ENCODE peak calls at places on chromosomes 6 and 20, in six cellular contexts. W is ascending aorta; R is CD8-positive, alpha-beta T cell; U is effector memory CD4-positive, alpha-beta T cell; D is IMR-90; K is cardiac muscle cell. A is an unnamed sample.
A peak's percentile ranks its signal among the peaks of the same experiment; 100 is the strongest.

GRCh38 chr6:30641048-30641447 is 5.9 kb upstream of the C6orf136 start:
- DNase-seq in R (no peak), K (no peak), U (no peak), W (no peak), D (no peak), A (no peak)

GRCh38 chr6:6676910-6677441 is 88.5 kb downstream of the LY86 start:
- DNase-seq in U (peak; percentile 30), R (peak; percentile 80), W (peak; percentile 85), D (peak; percentile 69), K (peak; percentile 82), A (peak; percentile 68)

GRCh38 chr20:51275816-51276215 is 252.9 kb upstream of the KCNG1 start:
- DNase-seq in D (peak; percentile 39), R (no peak), U (no peak), K (peak; percentile 81), W (no peak), A (no peak)

GRCh38 chr20:60334936-60335335 is 376.7 kb downstream of the CDH26 start:
- DNase-seq in U (no peak), K (no peak), D (no peak), W (no peak), R (no peak), A (no peak)

GRCh38 chr20:50913976-50914375 is 17.3 kb downstream of the ADNP start:
- DNase-seq in D (peak; percentile 88), U (no peak), R (no peak), K (peak; percentile 82), W (no peak), A (no peak)

GRCh38 chr20:8997720-8998119 is 71.2 kb upstream of the PLCB4 start:
- DNase-seq in W (no peak), R (no peak), D (no peak), U (no peak), K (no peak), A (no peak)

GRCh38 chr6:13924146-13924948 is 405 bp upstream of the RNF182 start:
- DNase-seq in U (peak; percentile 6), D (peak; percentile 36), K (peak; percentile 57), R (no peak), W (peak; percentile 63), A (peak; percentile 27)

GRCh38 chr6:170476360-170476759 is 76.7 kb downstream of the PSMB1 start:
- DNase-seq in D (no peak), W (no peak), K (no peak), R (no peak), U (no peak), A (no peak)

GRCh38 chr20:50371878-50372769 is 138.1 kb upstream of the PTPN1 start:
- DNase-seq in W (no peak), K (no peak), U (no peak), D (peak; percentile 27), R (no peak), A (no peak)

GRCh38 chr6:39426057-39426592 is 103.6 kb upstream of the KCNK16 start:
- DNase-seq in U (no peak), W (no peak), K (peak; percentile 91), D (peak; percentile 33), R (no peak), A (no peak)

GRCh38 chr20:53763707-53764415 is 170.2 kb upstream of the ZNF217 start:
- DNase-seq in U (no peak), R (no peak), K (peak; percentile 64), D (peak; percentile 58), W (no peak), A (no peak)

GRCh38 chr20:41424546-41424945 is 57.9 kb upstream of the EMILIN3 start:
- DNase-seq in K (peak; percentile 14), D (peak; percentile 13), R (no peak), W (no peak), U (no peak), A (no peak)

GRCh38 chr6:9456241-9456658 is 958.6 kb downstream of the TFAP2A start:
- DNase-seq in K (no peak), R (no peak), D (no peak), U (no peak), W (no peak), A (no peak)

GRCh38 chr6:158628542-158628941 is 16.0 kb downstream of the DYNLT1 start:
- DNase-seq in W (no peak), D (no peak), K (no peak), U (no peak), R (no peak), A (no peak)

GRCh38 chr6:124958759-124959354 is 3.4 kb upstream of the RNF217 start:
- DNase-seq in U (no peak), W (no peak), D (peak; percentile 52), K (peak; percentile 41), R (no peak), A (no peak)

GRCh38 chr6:123570813-123571684 is 65.7 kb downstream of the TRDN start:
- DNase-seq in D (no peak), K (no peak), R (no peak), W (no peak), U (no peak), A (no peak)

GRCh38 chr6:31116661-31117385 is 2.2 kb downstream of the PSORS1C1 start:
- DNase-seq in R (no peak), K (peak; percentile 53), U (no peak), W (no peak), D (no peak), A (no peak)

GRCh38 chr6:73285674-73286283 is 22.8 kb upstream of the KHDC1 start:
- DNase-seq in D (peak; percentile 76), U (no peak), R (no peak), K (peak; percentile 74), W (no peak), A (peak; percentile 13)

GRCh38 chr6:93581371-93581770 is 162.0 kb upstream of the EPHA7 start:
- DNase-seq in D (no peak), R (no peak), U (no peak), K (no peak), W (no peak), A (no peak)

GRCh38 chr6:27890351-27891299 is 21.6 kb downstream of the OR2B2 start:
- DNase-seq in U (peak; percentile 69), R (peak; percentile 71), K (peak; percentile 94), D (peak; percentile 97), W (no peak), A (peak; percentile 86)

GRCh38 chr20:46021361-46022359 is 7.4 kb upstream of the SLC12A5 start:
- DNase-seq in K (peak; percentile 23), R (peak; percentile 49), D (no peak), W (peak; percentile 63), U (peak; percentile 32), A (no peak)

GRCh38 chr20:13863244-13863643 is 78.4 kb downstream of the NDUFAF5 start:
- DNase-seq in R (no peak), W (no peak), K (no peak), D (no peak), U (no peak), A (no peak)

GRCh38 chr6:19719691-19720127 is 117.5 kb upstream of the ID4 start:
- DNase-seq in W (no peak), U (no peak), D (peak; percentile 70), K (peak; percentile 55), R (no peak), A (no peak)

GRCh38 chr6:36821581-36822335 is 17.5 kb downstream of the CPNE5 start:
- DNase-seq in K (no peak), U (no peak), D (no peak), W (no peak), R (no peak), A (no peak)

GRCh38 chr6:2848851-2849250 is 7.2 kb upstream of the SERPINB1 start:
- DNase-seq in D (no peak), W (peak; percentile 55), U (peak; percentile 43), K (no peak), R (peak; percentile 68), A (peak; percentile 72)

GRCh38 chr6:127518710-127519468 is at the start of gene MTCL3:
- DNase-seq in W (no peak), R (peak; percentile 4), D (peak; percentile 63), K (peak; percentile 58), U (no peak), A (no peak)

GRCh38 chr20:32972181-32973076 is 31.8 kb downstream of the SUN5 start:
- DNase-seq in R (peak; percentile 78), U (peak; percentile 84), D (no peak), K (no peak), W (peak; percentile 61), A (peak; percentile 97)

GRCh38 chr6:112882381-112882780 is 535.3 kb downstream of the RFPL4B start:
- DNase-seq in W (no peak), U (no peak), D (no peak), K (no peak), R (no peak), A (no peak)

GRCh38 chr20:48194578-48194977 is 409.3 kb upstream of the SULF2 start:
- DNase-seq in R (no peak), W (no peak), U (no peak), K (no peak), D (no peak), A (no peak)

GRCh38 chr20:56689852-56690485 is 60.9 kb downstream of the TFAP2C start:
- DNase-seq in D (no peak), W (no peak), U (no peak), K (peak; percentile 54), R (no peak), A (no peak)

GRCh38 chr6:73074175-73074574 is 151.1 kb downstream of the KHDC1L start:
- DNase-seq in R (no peak), U (no peak), W (no peak), K (no peak), D (peak; percentile 83), A (no peak)

GRCh38 chr6:3454206-3455016 is 2.4 kb downstream of the SLC22A23 start:
- DNase-seq in R (no peak), D (no peak), U (no peak), W (no peak), K (no peak), A (no peak)

GRCh38 chr6:5580736-5581568 is 319.6 kb downstream of the FARS2 start:
- DNase-seq in W (no peak), K (no peak), R (peak; percentile 9), U (no peak), D (no peak), A (no peak)

GRCh38 chr6:11428351-11428750 is 109.2 kb upstream of the TMEM170B start:
- DNase-seq in U (no peak), D (no peak), K (no peak), W (no peak), R (no peak), A (no peak)
- H3K4me1 ChIP-seq in U (no peaks in the 10 kb centered on the region), D (peaks cover 41% of the 10 kb centered on the region), K (no peaks in the 10 kb centered on the region), W (peaks cover 22% of the 10 kb centered on the region), R (peaks cover 4% of the 10 kb centered on the region), A (peaks cover 8% of the 10 kb centered on the region)

GRCh38 chr6:156777577-156777865 is 343 bp downstream of the ARID1B start:
- DNase-seq in K (no peak), R (no peak), U (no peak), W (no peak), D (no peak), A (no peak)
- H3K4me3 ChIP-seq in K (peak overlapping the region; percentile 97), R (peak overlapping the region; percentile 46), U (peak overlapping the region; percentile 73), W (peak overlapping the region; percentile 76), D (peak overlapping the region; percentile 99), A (no peak overlapping the region)

DNA sequence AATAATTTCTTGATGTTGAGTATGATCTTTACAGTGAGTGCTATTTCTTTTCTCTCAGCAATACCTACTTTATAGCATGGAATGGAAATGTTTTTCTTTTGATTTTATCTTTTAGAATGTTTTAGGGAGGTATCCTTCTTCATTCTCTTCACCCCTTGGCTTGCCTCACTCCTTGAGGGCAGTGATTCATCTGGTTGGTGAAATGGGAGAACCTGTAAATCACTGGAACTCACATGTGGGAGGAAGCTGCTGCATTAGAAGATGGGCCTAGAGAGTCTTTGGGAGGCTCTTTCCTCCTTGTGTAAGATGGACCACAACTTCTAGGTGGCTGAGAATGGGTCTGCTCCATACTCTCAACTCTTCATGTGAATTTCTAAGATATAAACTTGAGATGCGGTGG is 244.8 kb upstream of the SYNCRIP start:
- DNase-seq in W (no peak), K (no peak), R (no peak), U (no peak), D (no peak), A (no peak)
- H3K4me1 ChIP-seq in W (no peaks in the 10 kb centered on the region), K (no peaks in the 10 kb centered on the region), R (no peaks in the 10 kb centered on the region), U (no peaks in the 10 kb centered on the region), D (no peaks in the 10 kb centered on the region), A (no peaks in the 10 kb centered on the region)

GRCh38 chr20:24756292-24757025 is 192.6 kb upstream of the CST7 start:
- DNase-seq in D (no peak), U (no peak), K (no peak), R (no peak), W (no peak), A (no peak)
- H3K4me3 ChIP-seq in D (no peak overlapping the region), U (no peak overlapping the region), K (no peak overlapping the region), R (no peak overlapping the region), W (no peak overlapping the region), A (no peak overlapping the region)

A was measured in CD4-positive, alpha-beta memory T cell.